ENCODE peak calls at places on chromosomes 3 and 15, in eight cellular contexts. U, V, N, M, J, H, L and R are unnamed samples.

GRCh38 chr3:153829596-153830170 is 291.5 kb upstream of the ARHGEF26 start:
- DNase-seq in U (peak; percentile 32), L (peak; percentile 95), H (no peak), M (no peak), V (no peak), N (no peak), J (no peak), R (no peak)

GRCh38 chr3:120144267-120144666 is 50.0 kb upstream of the GSK3B start:
- DNase-seq in N (no peak), L (no peak), H (no peak), J (no peak), V (no peak), U (peak; percentile 63), M (no peak), R (no peak)

GRCh38 chr3:110624571-110624970 is 447.0 kb upstream of the NECTIN3 start:
- DNase-seq in U (no peak), H (no peak), L (no peak), V (no peak), N (no peak), M (no peak), J (no peak), R (no peak)

GRCh38 chr3:40230382-40230781 is 79.1 kb upstream of the EIF1B start:
- DNase-seq in V (no peak), N (no peak), U (no peak), M (no peak), H (no peak), J (no peak), L (no peak), R (no peak)

GRCh38 chr3:45656575-45657363 is 32.4 kb upstream of the SACM1L start:
- DNase-seq in M (peak; percentile 96), V (peak; percentile 88), H (peak; percentile 71), J (peak; percentile 94), N (peak; percentile 85), L (peak; percentile 87), U (peak; percentile 90), R (peak; percentile 94)

GRCh38 chr3:9770276-9770812 is 597 bp upstream of the CAMK1 start:
- DNase-seq in J (peak; percentile 93), V (peak; percentile 91), M (peak; percentile 97), N (no peak), U (no peak), H (no peak), L (no peak), R (no peak)

GRCh38 chr3:27681249-27681748 is 40.8 kb downstream of the EOMES start:
- DNase-seq in L (peak; percentile 79), U (peak; percentile 77), N (peak; percentile 10), V (no peak), H (peak; percentile 64), M (no peak), J (no peak), R (peak; percentile 88)

GRCh38 chr3:32968367-32969087 is 17.1 kb downstream of the CCR4 start:
- DNase-seq in U (no peak), L (no peak), M (no peak), J (no peak), N (no peak), V (no peak), H (no peak), R (no peak)

GRCh38 chr3:77313843-77314242 is 273.9 kb downstream of the ROBO2 start:
- DNase-seq in J (no peak), U (no peak), H (no peak), L (no peak), N (no peak), V (no peak), M (no peak), R (no peak)

GRCh38 chr3:130480736-130481135 is 36.2 kb upstream of the COL6A6 start:
- DNase-seq in U (peak; percentile 42), L (peak; percentile 68), M (no peak), V (no peak), H (no peak), N (no peak), J (peak; percentile 28), R (no peak)

GRCh38 chr15:101852356-101852755 is 40.4 kb downstream of the OR4F15 start:
- DNase-seq in H (no peak), J (no peak), V (no peak), M (no peak), U (no peak), N (no peak), L (no peak), R (no peak)

GRCh38 chr15:84883433-84883832 is 1.0 kb upstream of the SLC28A1 start:
- DNase-seq in J (no peak), U (peak; percentile 45), L (no peak), H (no peak), M (no peak), V (no peak), N (no peak), R (no peak)

GRCh38 chr15:92930061-92930460 is 29.9 kb downstream of the CHD2 start:
- DNase-seq in J (no peak), U (peak; percentile 86), L (no peak), M (no peak), H (no peak), V (no peak), N (no peak), R (no peak)

GRCh38 chr15:80173022-80173759 is 20.4 kb downstream of the FAH start:
- DNase-seq in M (peak; percentile 82), V (peak; percentile 51), H (peak; percentile 34), L (peak; percentile 58), U (peak; percentile 36), J (no peak), N (peak; percentile 64), R (peak; percentile 91)

GRCh38 chr3:157608006-157608405 is 104.8 kb upstream of the VEPH1 start:
- DNase-seq in J (no peak), V (no peak), M (no peak), N (no peak), U (peak; percentile 32), L (no peak), H (no peak), R (no peak)

GRCh38 chr3:140941090-140941433 is 574 bp upstream of the SLC25A36 start:
- DNase-seq in J (no peak), V (no peak), L (no peak), U (no peak), M (no peak), H (no peak), N (no peak), R (no peak)
- H3K27ac ChIP-seq in J (no peak overlapping the region), V (peak overlapping the region; percentile 98), L (peak overlapping the region; percentile 83), U (peak overlapping the region; percentile 91), M (peak overlapping the region; percentile 96), H (peak overlapping the region; percentile 75), N (peak overlapping the region; percentile 81), R (no peak overlapping the region)

GRCh38 chr3:122967376-122968164 is 60.0 kb downstream of the SEMA5B start:
- DNase-seq in V (no peak), N (no peak), U (no peak), J (no peak), L (no peak), H (no peak), M (no peak), R (no peak)

GRCh38 chr3:122964844-122965243 is 62.7 kb downstream of the SEMA5B start:
- DNase-seq in N (no peak), V (no peak), H (no peak), U (no peak), L (no peak), M (no peak), J (no peak), R (no peak)

GRCh38 chr3:122969585-122970453 is 57.7 kb downstream of the SEMA5B start:
- DNase-seq in N (no peak), M (no peak), H (no peak), J (no peak), V (no peak), U (peak; percentile 91), L (no peak), R (no peak)

GRCh38 chr3:122962149-122962548 is 65.4 kb downstream of the SEMA5B start:
- DNase-seq in L (no peak), J (peak; percentile 72), M (no peak), V (no peak), N (no peak), H (no peak), U (no peak), R (no peak)

DNA sequence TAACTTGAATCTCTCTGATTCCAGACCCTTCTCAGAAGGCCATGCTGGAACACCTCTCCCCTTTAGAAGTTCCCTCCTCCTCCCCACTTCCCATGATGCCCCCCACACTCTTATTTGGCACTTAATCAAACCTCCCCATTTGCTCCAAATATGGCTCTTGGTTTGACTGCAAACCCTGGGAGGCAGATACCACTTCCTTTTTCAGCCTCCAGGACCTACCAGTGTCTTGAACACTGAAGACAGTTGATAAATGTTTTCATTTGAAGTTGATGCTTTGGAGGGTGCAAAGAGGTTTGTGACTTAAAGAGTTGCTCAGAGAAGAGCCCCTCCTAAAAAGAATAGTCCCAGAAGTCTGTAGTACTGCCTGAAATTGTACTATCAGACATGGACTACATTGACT is 61.5 kb downstream of the SEMA5B start:
- DNase-seq in H (no peak), M (no peak), J (no peak), U (no peak), L (no peak), V (no peak), N (no peak), R (no peak)
- H3K27ac ChIP-seq in H (no peak overlapping the region), M (no peak overlapping the region), J (no peak overlapping the region), U (no peak overlapping the region), L (no peak overlapping the region), V (no peak overlapping the region), N (no peak overlapping the region), R (no peak overlapping the region)

GRCh38 chr3:142578309-142579223 is at the start of gene ATR:
- DNase-seq in J (peak; percentile 98), V (peak; percentile 97), N (peak; percentile 98), M (peak; percentile 98), L (peak; percentile 98), H (peak; percentile 96), U (peak; percentile 96), R (peak; percentile 98)

GRCh38 chr3:142576792-142577191 is 1.7 kb downstream of the ATR start:
- DNase-seq in L (no peak), H (no peak), M (no peak), U (no peak), J (no peak), N (no peak), V (no peak), R (peak; percentile 46)

GRCh38 chr3:142577701-142578308 is 728 bp downstream of the ATR start:
- DNase-seq in M (no peak), N (no peak), H (peak; percentile 31), U (peak; percentile 52), J (no peak), L (peak; percentile 31), V (no peak), R (peak; percentile 63)

GRCh38 chr3:142574665-142575064 is 3.9 kb downstream of the ATR start:
- DNase-seq in V (no peak), J (no peak), L (no peak), N (no peak), H (no peak), U (no peak), M (no peak), R (no peak)

GRCh38 chr3:142580061-142580423 is 1.5 kb upstream of the ATR start:
- DNase-seq in J (no peak), M (no peak), H (no peak), U (no peak), L (no peak), V (no peak), N (no peak), R (no peak)
- H3K27ac ChIP-seq in J (no peak overlapping the region), M (no peak overlapping the region), H (no peak overlapping the region), U (no peak overlapping the region), L (no peak overlapping the region), V (no peak overlapping the region), N (no peak overlapping the region), R (no peak overlapping the region)

DNA sequence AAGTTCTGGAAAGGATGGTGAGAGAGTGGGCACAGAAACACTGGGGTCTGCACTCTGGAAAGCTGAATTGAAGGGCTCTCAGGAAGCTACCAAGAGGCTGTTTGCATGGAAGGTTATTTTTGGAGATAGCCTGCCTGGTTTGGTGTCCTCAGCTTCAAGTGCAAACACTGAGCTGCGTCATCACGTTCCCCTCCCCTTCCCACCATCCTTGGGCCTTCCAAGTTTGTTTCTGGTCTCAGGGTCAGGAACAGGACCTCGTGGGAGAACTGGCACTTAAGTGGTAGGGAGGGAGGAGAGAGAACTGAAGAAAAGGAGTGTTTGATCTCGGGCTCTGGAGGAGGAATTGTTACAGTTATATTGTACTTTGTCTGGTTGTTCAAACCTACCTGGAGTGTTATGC is 10.6 kb downstream of the ST6GAL1 start:
- DNase-seq in U (no peak), L (no peak), J (peak; percentile 54), H (no peak), V (peak; percentile 58), M (no peak), N (no peak), R (no peak)
- H3K27ac ChIP-seq in U (no peak overlapping the region), L (no peak overlapping the region), J (peak overlapping the region; percentile 90), H (no peak overlapping the region), V (peak overlapping the region; percentile 98), M (no peak overlapping the region), N (no peak overlapping the region), R (peak overlapping the region; percentile 7)